ENCODE peak calls at places on chromosomes 2 and 18, in eight cellular contexts. P is foreskin fibroblast, F is ACHN, A is NCI-H2081, V is EL, T is activated T-cell treated with anti-CD3 and anti-CD28 coated beads for 24 hours, S is T-cell, W is aorta. C is an unnamed sample.

GRCh38 chr2:45834858-45835257 is 183.4 kb downstream of the PRKCE start:
- DNase-seq in P (no peak), F (no peak), A (no peak), V (no peak), T (no peak), S (no peak), W (no peak), C (no peak)

GRCh38 chr2:118589726-118590125 is 257.7 kb downstream of the EN1 start:
- DNase-seq in P (no peak), F (no peak), A (no peak), V (no peak), T (no peak), S (no peak), W (no peak), C (no peak)

GRCh38 chr2:68362069-68362468 is 3.0 kb upstream of the PLEK start:
- DNase-seq in P (peak; percentile 21), F (peak; percentile 82), A (peak; percentile 57), V (peak; percentile 57), T (peak; percentile 69), S (peak; percentile 77), W (peak; percentile 90), C (peak; percentile 66)

GRCh38 chr2:62305421-62306176 is 109.7 kb downstream of the B3GNT2 start:
- DNase-seq in P (no peak), F (no peak), A (peak; percentile 37), V (no peak), T (peak; percentile 72), S (no peak), W (no peak), C (peak; percentile 93)

GRCh38 chr2:177756346-177756745 is 316.2 kb downstream of the PDE11A start:
- DNase-seq in P (no peak), F (no peak), A (no peak), V (no peak), T (no peak), S (no peak), W (no peak), C (no peak)

GRCh38 chr2:140947236-140947635 is 1183.6 kb downstream of the LRP1B start:
- DNase-seq in P (no peak), F (no peak), A (no peak), V (no peak), T (no peak), S (no peak), W (no peak), C (no peak)

GRCh38 chr2:202824901-202825300 is 46.7 kb downstream of the ICA1L start:
- DNase-seq in P (no peak), F (no peak), A (no peak), V (no peak), T (no peak), S (no peak), W (no peak), C (no peak)

GRCh38 chr2:17816396-17817245 is at the start of gene MSGN1:
- DNase-seq in P (no peak), F (no peak), A (no peak), V (no peak), T (no peak), S (no peak), W (no peak), C (no peak)

GRCh38 chr2:236991874-236992273 is 93.8 kb upstream of the COPS8 start:
- DNase-seq in P (no peak), F (no peak), A (no peak), V (no peak), T (no peak), S (no peak), W (no peak), C (no peak)

GRCh38 chr2:71666094-71666474 is 212.7 kb downstream of the DYSF start:
- DNase-seq in P (no peak), F (no peak), A (no peak), V (no peak), T (no peak), S (no peak), W (peak; percentile 43), C (no peak)

GRCh38 chr18:34595673-34596072 is 114.4 kb upstream of the DTNA start:
- DNase-seq in P (peak; percentile 40), F (peak; percentile 24), A (peak; percentile 5), V (peak; percentile 5), T (no peak), S (no peak), W (no peak), C (no peak)